ENCODE peak calls at places on chromosomes 7 and 10, in eight cellular contexts. X, P, B, Y, W, O, S and U are unnamed samples.

GRCh38 chr7:94823952-94824351 is 83.4 kb upstream of the PPP1R9A start:
- DNase-seq in O (no peak), X (peak), P (no peak), W (no peak), S (peak), B (peak), Y (no peak), U (no peak)

GRCh38 chr10:68155615-68156205 is 46.4 kb downstream of the MYPN start:
- DNase-seq in X (no peak), O (no peak), S (peak), Y (no peak), P (no peak), W (no peak), B (no peak), U (no peak)

GRCh38 chr7:38368191-38368605 is 94.8 kb upstream of the TARP start:
- DNase-seq in Y (peak), X (peak), W (peak), O (peak), B (peak), P (peak), S (peak), U (no peak)

GRCh38 chr10:57846307-57847065 is 421.2 kb downstream of the IPMK start:
- DNase-seq in B (no peak), X (no peak), P (no peak), W (no peak), Y (no peak), O (no peak), S (no peak), U (no peak)

GRCh38 chr10:128908109-128908898 is 558.7 kb upstream of the MGMT start:
- DNase-seq in X (no peak), P (no peak), O (no peak), W (no peak), S (no peak), B (no peak), Y (no peak), U (no peak)

GRCh38 chr7:155340071-155340531 is 42.4 kb downstream of the INSIG1 start:
- DNase-seq in Y (no peak), S (no peak), W (no peak), X (no peak), P (no peak), B (no peak), O (no peak), U (no peak)

GRCh38 chr7:116316838-116317612 is 106.7 kb downstream of the TES start:
- DNase-seq in W (peak), B (peak), O (peak), Y (peak), P (peak), S (peak), X (peak), U (peak)

GRCh38 chr10:13773496-13774170 is 186.9 kb downstream of the PRPF18 start:
- DNase-seq in W (no peak), B (no peak), O (no peak), X (no peak), P (no peak), Y (no peak), S (peak), U (no peak)

GRCh38 chr7:38660427-38661099 is 29.4 kb upstream of the AMPH start:
- DNase-seq in O (no peak), B (peak), P (peak), W (no peak), X (peak), S (peak), Y (no peak), U (no peak)

GRCh38 chr10:49361735-49362568 is 33.9 kb downstream of the DRGX start:
- DNase-seq in Y (no peak), B (no peak), P (no peak), X (no peak), S (no peak), W (no peak), O (peak), U (no peak)

GRCh38 chr7:7475601-7476000 is 60.1 kb downstream of the COL28A1 start:
- DNase-seq in Y (no peak), O (no peak), W (no peak), B (no peak), P (no peak), S (peak), X (no peak), U (no peak)

GRCh38 chr10:59517961-59518360 is 155.6 kb upstream of the FAM13C start:
- DNase-seq in Y (no peak), O (no peak), P (no peak), W (no peak), S (no peak), X (no peak), B (no peak), U (peak)

GRCh38 chr10:50796693-50797092 is 57.0 kb downstream of the ASAH2B start:
- DNase-seq in S (no peak), X (no peak), W (no peak), B (no peak), P (no peak), Y (no peak), O (no peak), U (no peak)

GRCh38 chr10:110864662-110865140 is 7.0 kb upstream of the PDCD4 start:
- DNase-seq in X (peak), W (no peak), B (peak), S (peak), O (no peak), P (no peak), Y (no peak), U (no peak)

GRCh38 chr7:128347573-128348147 is 4.0 kb upstream of the RBM28 start:
- DNase-seq in X (peak), P (no peak), W (no peak), O (no peak), Y (no peak), S (peak), B (peak), U (peak)

GRCh38 chr7:16708980-16709379 is 44.6 kb upstream of the TSPAN13 start:
- DNase-seq in P (peak), B (peak), S (peak), X (no peak), Y (no peak), O (no peak), W (peak), U (no peak)

GRCh38 chr10:116553378-116553980 is 7.7 kb downstream of the PNLIP start:
- DNase-seq in W (no peak), Y (no peak), X (no peak), O (no peak), P (no peak), S (no peak), B (no peak), U (no peak)

GRCh38 chr7:27171636-27172387 is 2.3 kb downstream of the HOXA10 start:
- DNase-seq in B (peak), S (peak), O (no peak), X (peak), W (no peak), P (no peak), Y (no peak), U (no peak)

GRCh38 chr10:108911814-108912541 is 1011.3 kb downstream of the XPNPEP1 start:
- DNase-seq in O (peak), X (peak), S (peak), Y (peak), B (peak), P (no peak), W (no peak), U (peak)

GRCh38 chr10:17229967-17230682 is 2.1 kb downstream of the VIM start:
- DNase-seq in X (peak), P (no peak), S (peak), B (peak), W (no peak), Y (peak), O (peak), U (no peak)

GRCh38 chr10:120729508-120729907 is 121.7 kb upstream of the WDR11 start:
- DNase-seq in X (peak), Y (no peak), W (no peak), O (no peak), P (no peak), S (no peak), B (no peak), U (no peak)

GRCh38 chr7:41977165-41977651 is 259.8 kb downstream of the GLI3 start:
- DNase-seq in B (peak), O (no peak), X (peak), W (no peak), Y (no peak), P (no peak), S (peak), U (no peak)

GRCh38 chr7:133060016-133060415 is 21.9 kb downstream of the CHCHD3 start:
- DNase-seq in Y (no peak), W (no peak), X (peak), P (no peak), O (no peak), S (no peak), B (peak), U (no peak)

GRCh38 chr7:157692156-157693011 is 355.6 kb downstream of the DNAJB6 start:
- DNase-seq in O (no peak), B (peak), P (no peak), Y (no peak), X (no peak), W (no peak), S (no peak), U (no peak)

GRCh38 chr10:72730462-72730861 is 38.5 kb downstream of the MCU start:
- DNase-seq in W (peak), B (no peak), Y (no peak), S (peak), P (no peak), X (no peak), O (no peak), U (no peak)